ENCODE peak calls at places on chromosomes 13 and 19, in seven cellular contexts. A is GM23248, Z is fibroblast of lung, G is IMR-90, K is GM12878, E is neural progenitor cell, B is astrocyte. J is an unnamed sample.

GRCh38 chr19:55460670-55461258 is 678 bp downstream of the ISOC2 start:
- DNase-seq in A (peak; percentile 89), E (peak; percentile 93), G (peak; percentile 74), K (no peak), Z (peak; percentile 81), B (peak; percentile 69), J (peak; percentile 92)

GRCh38 chr19:38266981-38267597 is 2.7 kb downstream of the SPINT2 start:
- DNase-seq in E (no peak), B (peak; percentile 68), A (peak; percentile 72), Z (peak; percentile 73), K (no peak), G (peak; percentile 78), J (peak; percentile 57)

GRCh38 chr13:23547000-23547590 is 23.1 kb upstream of the TNFRSF19 start:
- DNase-seq in B (peak; percentile 31), Z (peak; percentile 51), G (peak; percentile 7), E (peak; percentile 40), A (peak; percentile 55), K (no peak), J (peak; percentile 71)

GRCh38 chr19:27777726-27778125 is 1435.2 kb downstream of the UQCRFS1 start:
- DNase-seq in Z (no peak), B (no peak), G (no peak), K (no peak), A (no peak), E (no peak), J (no peak)

GRCh38 chr19:23810496-23810895 is 51.8 kb upstream of the ZNF681 start:
- DNase-seq in A (no peak), B (no peak), K (no peak), Z (no peak), E (no peak), G (no peak), J (no peak)

GRCh38 chr19:55340144-55340783 is 588 bp downstream of the KMT5C start:
- DNase-seq in B (no peak), Z (no peak), K (no peak), E (no peak), A (no peak), G (no peak), J (peak; percentile 82)

GRCh38 chr19:17950310-17951150 is 16.4 kb upstream of the KCNN1 start:
- DNase-seq in B (no peak), A (peak; percentile 24), Z (no peak), G (no peak), K (no peak), E (peak; percentile 67), J (no peak)

GRCh38 chr19:12137541-12137940 is 2.6 kb downstream of the ZNF20 start:
- DNase-seq in E (no peak), K (no peak), A (peak; percentile 35), Z (no peak), G (no peak), B (no peak), J (no peak)

GRCh38 chr13:112725346-112726017 is 35.6 kb downstream of the ATP11A start:
- DNase-seq in K (peak; percentile 24), B (peak; percentile 41), G (peak; percentile 62), Z (peak; percentile 58), A (no peak), E (no peak), J (no peak)

GRCh38 chr19:6739390-6739883 is at the start of gene TRIP10:
- DNase-seq in K (no peak), A (peak; percentile 90), Z (peak; percentile 62), G (peak; percentile 72), E (peak; percentile 94), B (peak; percentile 15), J (peak; percentile 95)

GRCh38 chr19:5086725-5087439 is 118.0 kb downstream of the KDM4B start:
- DNase-seq in E (peak; percentile 69), B (no peak), K (no peak), A (no peak), Z (no peak), G (no peak), J (no peak)

GRCh38 chr19:50843205-50843604 is 9.8 kb upstream of the KLK15 start:
- DNase-seq in B (no peak), Z (no peak), K (no peak), G (no peak), A (no peak), E (no peak), J (no peak)

GRCh38 chr19:48798937-48799336 is 11.9 kb downstream of the BCAT2 start:
- DNase-seq in B (no peak), Z (peak; percentile 44), K (peak; percentile 25), E (peak; percentile 51), G (peak; percentile 14), A (no peak), J (no peak)

GRCh38 chr13:23359882-23360281 is 73.6 kb downstream of the SACS start:
- DNase-seq in A (no peak), K (no peak), Z (no peak), E (no peak), G (no peak), B (no peak), J (no peak)

GRCh38 chr13:78147905-78148304 is 229.3 kb upstream of the EDNRB start:
- DNase-seq in G (peak; percentile 84), Z (peak; percentile 92), E (no peak), K (no peak), A (peak; percentile 70), B (peak; percentile 89), J (no peak)

GRCh38 chr13:80458546-80458945 is 117.6 kb upstream of the SPRY2 start:
- DNase-seq in K (no peak), A (no peak), G (no peak), Z (no peak), E (no peak), B (no peak), J (no peak)

GRCh38 chr19:50820549-50821247 is 2.9 kb downstream of the KLK1 start:
- DNase-seq in K (peak; percentile 21), G (no peak), Z (no peak), B (no peak), E (no peak), A (no peak), J (no peak)

GRCh38 chr13:36370108-36370429 is 23.9 kb upstream of the SPART start:
- DNase-seq in A (no peak), Z (peak; percentile 54), E (no peak), K (no peak), G (no peak), B (peak; percentile 42), J (no peak)

GRCh38 chr19:12884926-12885748 is 1.9 kb downstream of the KLF1 start:
- DNase-seq in G (peak; percentile 28), E (peak; percentile 87), A (peak; percentile 75), Z (peak; percentile 43), B (peak; percentile 16), K (peak; percentile 57), J (peak; percentile 92)

GRCh38 chr13:20814224-20814910 is 40.6 kb upstream of the EEF1AKMT1 start:
- DNase-seq in E (no peak), G (peak; percentile 96), B (peak; percentile 92), Z (peak; percentile 95), K (no peak), A (peak; percentile 93), J (peak; percentile 88)

GRCh38 chr13:30097089-30097488 is 210.3 kb downstream of the KATNAL1 start:
- DNase-seq in A (no peak), K (no peak), E (no peak), Z (no peak), B (no peak), G (no peak), J (no peak)

GRCh38 chr19:41230067-41230857 is 11.2 kb downstream of the AXL start:
- DNase-seq in B (no peak), A (no peak), E (no peak), K (no peak), Z (no peak), G (no peak), J (no peak)
- H3K9ac ChIP-seq in B (peak overlapping the region; percentile 34), A (no peak overlapping the region), E (no peak overlapping the region), K (no peak overlapping the region), Z (no peak overlapping the region), G (peak overlapping the region; percentile 0), J (no peak overlapping the region)

DNA sequence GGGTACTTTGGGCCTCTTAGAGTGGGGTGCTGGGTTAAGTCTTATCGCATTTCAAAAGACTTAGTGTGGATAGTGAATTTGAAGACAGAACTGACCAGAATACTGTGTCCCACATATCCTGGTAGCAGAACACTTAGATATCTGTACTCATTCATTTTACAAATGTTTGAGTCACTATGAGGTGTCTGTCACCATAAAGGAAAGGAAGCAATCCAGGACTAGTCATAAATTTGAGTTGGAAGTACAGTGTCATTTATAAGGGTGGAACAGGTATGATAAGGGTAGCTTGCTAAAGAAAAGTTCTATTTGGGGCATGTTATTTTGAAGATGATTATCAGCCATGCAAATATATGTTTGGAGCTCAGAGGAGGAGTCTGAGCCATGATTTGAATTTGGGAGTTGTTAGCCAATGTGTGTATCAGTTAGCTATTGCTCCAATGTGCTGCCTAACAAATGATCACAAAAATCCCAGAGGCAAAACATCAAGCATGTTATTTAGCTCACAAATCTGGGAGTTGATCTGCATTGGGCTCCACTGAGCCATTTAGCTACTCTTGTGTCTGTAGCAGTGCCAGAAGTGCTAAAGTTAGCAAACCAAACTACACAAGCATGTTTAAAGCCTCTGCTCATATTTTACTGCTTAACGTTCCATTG is 20.3 kb downstream of the ZNF699 start:
- DNase-seq in A (no peak), K (no peak), G (no peak), Z (no peak), B (no peak), E (no peak), J (no peak)
- H3K9me3 ChIP-seq in A (peaks cover 15% of the 10 kb centered on the region), K (peaks cover 4% of the 10 kb centered on the region), G (peaks cover 33% of the 10 kb centered on the region), Z (no peaks in the 10 kb centered on the region), B (peaks cover 23% of the 10 kb centered on the region), E (peaks cover 14% of the 10 kb centered on the region), J (peaks cover 18% of the 10 kb centered on the region)

GRCh38 chr19:33377586-33378475 is 4.3 kb downstream of the CEBPG start:
- DNase-seq in G (no peak), E (peak; percentile 63), B (peak; percentile 7), K (no peak), Z (peak; percentile 15), A (peak; percentile 76), J (no peak)

GRCh38 chr19:33383722-33384292 is 10.3 kb downstream of the CEBPG start:
- DNase-seq in A (no peak), E (no peak), K (no peak), G (no peak), B (no peak), Z (no peak), J (no peak)

GRCh38 chr19:33382006-33382405 is 8.5 kb downstream of the CEBPG start:
- DNase-seq in E (no peak), K (no peak), Z (no peak), G (no peak), B (no peak), A (no peak), J (no peak)

GRCh38 chr19:33379151-33379829 is 5.8 kb downstream of the CEBPG start:
- DNase-seq in K (no peak), G (no peak), E (no peak), Z (no peak), B (no peak), A (no peak), J (no peak)

GRCh38 chr19:33381101-33381500 is 7.6 kb downstream of the CEBPG start:
- DNase-seq in Z (no peak), K (no peak), B (no peak), G (no peak), A (no peak), E (no peak), J (no peak)
- H3K4me3 ChIP-seq in Z (no peak overlapping the region), K (no peak overlapping the region), B (no peak overlapping the region), G (no peak overlapping the region), A (no peak overlapping the region), E (no peak overlapping the region), J (no peak overlapping the region)

DNA sequence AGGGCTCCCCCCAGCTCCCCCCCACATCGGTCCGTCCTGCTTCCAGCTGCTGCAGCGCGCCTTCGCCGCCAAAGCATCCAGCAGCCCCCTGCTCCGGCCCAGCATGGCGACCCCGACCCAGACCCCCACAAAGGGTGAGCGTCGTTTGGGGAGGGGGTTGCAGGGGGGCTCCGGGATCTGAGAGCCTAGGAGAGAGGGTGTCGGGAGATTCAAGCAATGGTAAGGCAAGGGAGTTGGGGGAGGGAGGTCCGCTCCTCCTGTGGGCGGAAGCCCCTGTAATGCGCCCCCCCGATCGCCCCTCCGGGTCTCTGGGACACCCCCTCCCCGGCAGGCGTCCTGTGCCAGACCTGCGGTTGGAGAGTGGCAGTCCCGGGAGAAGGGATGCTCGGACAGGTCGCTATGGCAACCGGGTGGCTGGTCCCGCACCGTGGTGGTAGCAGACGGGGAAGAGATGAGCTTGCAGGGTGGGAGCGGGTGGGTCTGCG is at the start of gene FXYD7:
- DNase-seq in Z (no peak), A (no peak), B (no peak), K (no peak), E (peak; percentile 69), G (no peak), J (peak; percentile 83)
- H3K9ac ChIP-seq in Z (no peak within 1 kb of the TSS), A (no peak within 1 kb of the TSS), B (no peak within 1 kb of the TSS), K (no peak within 1 kb of the TSS), E (no peak within 1 kb of the TSS), G (no peak within 1 kb of the TSS), J (no peak within 1 kb of the TSS)

J was measured in kidney.